ENCODE peak calls at places on chromosomes 12 and 14, in five cellular contexts. N, P, A, W and H are unnamed samples. For H3K4me1, the result is how much of the 10 kb centered on the place peaks cover.

GRCh38 chr14:69858801-69859200 is 20.4 kb upstream of the SMOC1 start:
- DNase-seq in P (no peak), W (no peak), A (peak), N (no peak), H (no peak)

GRCh38 chr12:55051197-55051920 is 31.6 kb downstream of the NEUROD4 start:
- DNase-seq in A (no peak), N (no peak), W (no peak), P (peak), H (no peak)

GRCh38 chr14:56271988-56272387 is 153.8 kb downstream of the PELI2 start:
- DNase-seq in N (no peak), A (no peak), P (no peak), W (no peak), H (no peak)

GRCh38 chr12:19125325-19125724 is 4.2 kb upstream of the PLEKHA5 start:
- DNase-seq in P (no peak), W (no peak), A (no peak), N (no peak), H (no peak)

GRCh38 chr12:121513464-121514183 is 67.2 kb downstream of the KDM2B start:
- DNase-seq in P (peak), A (no peak), W (no peak), N (peak), H (no peak)

GRCh38 chr14:71532349-71532748 is 399.9 kb upstream of the RGS6 start:
- DNase-seq in W (no peak), P (no peak), A (no peak), N (no peak), H (no peak)

GRCh38 chr14:52834440-52834842 is 43.0 kb upstream of the GNPNAT1 start:
- DNase-seq in A (no peak), W (no peak), N (no peak), P (no peak), H (no peak)

GRCh38 chr14:56650075-56650474 is 70.5 kb downstream of the TMEM260 start:
- DNase-seq in A (no peak), P (no peak), W (no peak), N (no peak), H (no peak)

GRCh38 chr12:27754795-27755194 is 25.2 kb upstream of the KLHL42 start:
- DNase-seq in P (no peak), N (peak), A (no peak), W (no peak), H (no peak)

GRCh38 chr12:132328282-132329029 is 933 bp downstream of the GALNT9 start:
- DNase-seq in N (no peak), W (no peak), P (no peak), A (no peak), H (no peak)

GRCh38 chr14:78790262-78790661 is 620.1 kb downstream of the NRXN3 start:
- DNase-seq in W (no peak), A (no peak), N (no peak), P (peak), H (peak)

GRCh38 chr14:78253986-78254385 is 83.8 kb downstream of the NRXN3 start:
- DNase-seq in A (no peak), N (no peak), P (peak), W (no peak), H (no peak)

GRCh38 chr12:15757553-15758255 is 31.5 kb downstream of the EPS8 start:
- DNase-seq in N (no peak), P (peak), W (no peak), A (no peak), H (no peak)

GRCh38 chr14:88181072-88181471 is 142.0 kb downstream of the KCNK10 start:
- DNase-seq in P (peak), W (no peak), A (no peak), N (no peak), H (no peak)

GRCh38 chr14:69716483-69717187 is 50.3 kb upstream of the SRSF5 start:
- DNase-seq in A (no peak), P (no peak), N (peak), W (no peak), H (no peak)

GRCh38 chr14:37194698-37195097 is 3.0 kb upstream of the MIPOL1 start:
- DNase-seq in A (no peak), W (no peak), P (no peak), N (no peak), H (no peak)

GRCh38 chr14:34049769-34050168 is 98.9 kb upstream of the EGLN3 start:
- DNase-seq in P (no peak), N (no peak), W (peak), A (peak), H (no peak)

GRCh38 chr12:3308063-3308462 is 182.9 kb upstream of the PRMT8 start:
- DNase-seq in P (no peak), N (no peak), W (no peak), A (no peak), H (no peak)

GRCh38 chr12:130073721-130074120 is 88.5 kb upstream of the FZD10 start:
- DNase-seq in W (no peak), P (no peak), A (no peak), N (no peak), H (no peak)

DNA sequence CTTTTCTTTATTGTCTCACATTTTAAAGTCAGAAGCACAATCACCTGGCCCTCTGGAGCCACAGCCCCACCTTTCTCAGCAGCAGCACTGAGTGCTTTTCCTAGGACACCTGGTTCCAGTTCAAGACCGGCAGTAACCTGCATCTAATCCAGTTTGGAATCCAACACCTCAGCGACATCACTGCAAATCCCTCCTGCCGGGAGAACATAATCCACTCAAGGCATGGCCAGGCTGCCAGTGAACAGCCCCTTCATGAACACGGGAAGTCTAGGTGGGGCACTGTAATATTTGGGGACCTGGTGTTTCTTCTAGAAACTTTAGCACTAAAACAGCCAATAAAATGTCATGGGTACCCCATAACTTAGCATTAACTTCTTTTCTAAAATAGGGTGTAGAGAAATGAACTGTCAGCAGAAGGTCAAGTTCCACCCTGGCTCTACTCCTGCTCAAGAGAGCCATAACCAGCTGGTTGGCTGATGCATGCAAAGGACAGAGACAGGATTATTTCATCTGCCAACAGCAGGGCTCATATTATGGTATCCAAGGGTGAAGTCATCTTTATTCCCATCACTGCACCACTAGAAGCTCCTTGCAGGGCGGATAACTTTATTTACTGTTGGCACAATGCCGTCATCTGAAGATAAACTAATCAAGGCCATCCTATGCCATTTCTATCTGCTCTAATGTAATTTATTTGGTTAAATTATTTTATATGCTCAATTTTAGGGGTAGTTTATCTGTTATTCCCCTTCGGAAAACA is 76.7 kb downstream of the TTC7B start:
- DNase-seq in A (peak), P (peak), W (no peak), N (no peak), H (no peak)
- H3K27ac ChIP-seq in A (no peak), P (no peak), W (peak), N (no peak), H (no peak)

DNA sequence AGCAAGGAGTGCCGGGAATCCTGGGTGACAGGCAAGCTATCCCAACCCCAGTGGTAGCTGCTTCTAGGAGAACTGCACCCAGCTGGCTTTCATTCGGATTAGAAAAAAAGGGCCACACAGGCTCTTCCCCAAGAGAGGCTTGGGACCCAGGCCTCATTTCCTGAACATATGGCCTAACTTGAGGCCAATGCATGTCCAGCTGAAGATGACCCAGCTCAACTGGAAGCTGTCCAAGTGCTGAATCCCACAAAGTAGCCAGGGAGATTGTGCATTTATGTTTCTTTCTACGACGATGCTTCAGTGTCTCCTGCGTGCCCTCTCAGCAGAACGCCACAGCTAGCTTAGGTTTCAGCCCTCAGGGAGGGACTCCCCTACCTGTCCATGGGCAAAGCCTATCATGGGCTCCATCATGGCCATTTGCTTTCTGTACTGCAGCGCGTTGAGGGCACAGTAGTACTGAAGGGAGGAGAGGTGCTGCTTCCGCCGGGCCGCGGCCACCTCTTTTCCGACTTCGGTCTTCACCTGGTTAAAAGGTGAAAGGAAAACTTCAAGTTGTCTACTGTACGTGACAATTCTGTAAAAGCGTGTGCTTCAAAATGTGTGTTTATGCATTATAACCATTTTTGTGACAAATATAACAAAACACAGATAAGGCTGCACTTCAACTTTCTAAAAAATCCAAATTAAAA is 29.1 kb downstream of the APPL2 start:
- DNase-seq in P (no peak), A (no peak), N (no peak), W (no peak), H (no peak)
- H3K4me1 ChIP-seq in P (under half), A (under half), N (under half), W (under half), H (under half)

GRCh38 chr14:32561520-32561919 is 232.4 kb downstream of the AKAP6 start:
- DNase-seq in A (no peak), N (no peak), P (no peak), W (no peak), H (no peak)
- H3K27ac ChIP-seq in A (no peak), N (peak), P (no peak), W (peak), H (no peak)

DNA sequence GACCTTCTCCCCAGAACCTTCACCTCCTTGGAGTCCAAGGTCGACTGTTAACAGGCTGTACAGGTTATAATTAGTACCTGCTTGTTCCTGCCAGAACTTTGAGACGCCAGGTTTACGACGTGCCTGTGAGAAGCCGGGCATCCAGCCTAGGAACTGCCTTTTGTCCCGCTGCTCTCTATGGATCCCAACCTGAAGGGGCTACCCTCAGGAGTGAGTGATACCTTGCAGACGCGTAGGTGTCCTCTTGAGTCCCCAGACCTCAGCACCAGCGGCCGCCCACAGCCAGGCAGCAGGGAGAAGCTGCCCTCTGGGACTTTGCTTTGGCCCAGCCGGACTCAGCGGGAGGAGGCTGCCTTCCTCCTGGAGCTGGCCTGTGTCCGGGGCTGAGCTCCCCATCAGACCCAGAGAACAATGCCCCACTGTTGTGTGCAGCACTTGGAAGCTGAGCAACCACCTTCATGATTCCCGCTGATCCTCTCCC is 16.2 kb downstream of the SYNE3 start:
- DNase-seq in N (peak), P (no peak), A (no peak), W (no peak), H (no peak)
- H3K4me1 ChIP-seq in N (half or more), P (half or more), A (half or more), W (under half), H (under half)

GRCh38 chr12:56082382-56082781 is 2.4 kb downstream of the ERBB3 start:
- DNase-seq in A (no peak), N (no peak), P (no peak), W (no peak), H (no peak)

GRCh38 chr12:56078931-56079728 is 835 bp upstream of the ERBB3 start:
- DNase-seq in A (no peak), W (peak), N (peak), P (peak), H (peak)

GRCh38 chr12:56079729-56080555 is at the start of gene ERBB3:
- DNase-seq in W (no peak), A (no peak), N (peak), P (peak), H (no peak)

GRCh38 chr12:56081393-56082347 is 1.7 kb downstream of the ERBB3 start:
- DNase-seq in P (no peak), W (no peak), N (peak), A (no peak), H (no peak)

GRCh38 chr12:56080556-56081138 is 682 bp downstream of the ERBB3 start:
- DNase-seq in P (peak), N (peak), W (no peak), A (no peak), H (no peak)
- H3K27ac ChIP-seq in P (no peak), N (peak), W (peak), A (peak), H (no peak)

GRCh38 chr14:105445290-105445689 is 25.7 kb downstream of the MTA1 start:
- DNase-seq in N (no peak), P (no peak), W (no peak), A (no peak), H (no peak)
- H3K4me1 ChIP-seq in N (under half), P (under half), W (under half), A (under half), H (under half)